ENCODE peak calls at places on chromosomes 4 and X, in ten cellular contexts. E is pancreas; F is CD8-positive, alpha-beta T cell; V is heart right ventricle; U is hepatocyte; J is IMR-90; T is breast epithelium; B is GM23338; G is colonic mucosa; L is transverse colon. A is an unnamed sample.
A peak's percentile ranks its signal among the peaks of the same experiment; 100 is the strongest.

GRCh38 chr4:73434311-73434710 is 1.7 kb upstream of the AFP start:
- DNase-seq in E (no peak), F (no peak), V (no peak), U (no peak), J (peak; percentile 7), T (no peak), B (peak; percentile 65), G (no peak), L (no peak), A (no peak)

GRCh38 chr4:31793907-31794306 is 1073.7 kb downstream of the PCDH7 start:
- DNase-seq in E (no peak), F (no peak), V (no peak), U (no peak), J (no peak), T (no peak), B (peak; percentile 7), G (no peak), L (no peak), A (no peak)

GRCh38 chrX:104324871-104325585 is 70.3 kb upstream of the ESX1 start:
- DNase-seq in E (no peak), F (no peak), V (no peak), U (no peak), J (peak; percentile 42), T (no peak), B (no peak), G (no peak), L (no peak), A (no peak)

GRCh38 chr4:173761938-173762337 is 231.9 kb upstream of the HAND2 start:
- DNase-seq in E (no peak), F (no peak), V (no peak), U (no peak), J (no peak), T (no peak), B (no peak), G (no peak), L (no peak), A (no peak)

GRCh38 chr4:1233641-1234277 is 15.2 kb downstream of the CTBP1 start:
- DNase-seq in E (no peak), F (no peak), V (peak; percentile 30), U (peak; percentile 48), J (peak; percentile 34), T (no peak), B (no peak), G (no peak), L (no peak), A (no peak)

GRCh38 chrX:155632424-155633100 is 19.8 kb upstream of the TMLHE start:
- DNase-seq in E (no peak), F (no peak), V (no peak), U (no peak), J (peak; percentile 16), T (no peak), B (no peak), G (no peak), L (no peak), A (peak; percentile 13)

GRCh38 chr4:81921757-81922159 is 450.1 kb upstream of the RASGEF1B start:
- DNase-seq in E (no peak), F (no peak), V (peak; percentile 11), U (no peak), J (no peak), T (no peak), B (no peak), G (no peak), L (no peak), A (no peak)

GRCh38 chr4:111464251-111465045 is 680.8 kb upstream of the FAM241A start:
- DNase-seq in E (no peak), F (no peak), V (no peak), U (no peak), J (no peak), T (no peak), B (no peak), G (no peak), L (no peak), A (no peak)

GRCh38 chrX:121307441-121307840 is 260.0 kb downstream of the GLUD2 start:
- DNase-seq in E (no peak), F (no peak), V (no peak), U (no peak), J (no peak), T (no peak), B (no peak), G (no peak), L (no peak), A (peak; percentile 50)

GRCh38 chr4:78297075-78297815 is 240.1 kb downstream of the FRAS1 start:
- DNase-seq in E (no peak), F (no peak), V (no peak), U (no peak), J (peak; percentile 15), T (no peak), B (no peak), G (no peak), L (no peak), A (peak; percentile 33)

GRCh38 chrX:106898462-106898861 is 4.7 kb downstream of the RIPPLY1 start:
- DNase-seq in E (no peak), F (no peak), V (no peak), U (peak; percentile 56), J (peak; percentile 53), T (no peak), B (peak; percentile 67), G (no peak), L (no peak), A (peak; percentile 10)

GRCh38 chr4:183686461-183686860 is 27.4 kb downstream of the TRAPPC11 start:
- DNase-seq in E (no peak), F (no peak), V (no peak), U (no peak), J (no peak), T (no peak), B (no peak), G (no peak), L (no peak), A (no peak)
- H3K36me3 ChIP-seq in E (peaks cover 10% of the 10 kb centered on the region), F (peaks cover 32% of the 10 kb centered on the region), V (peaks cover 98% of the 10 kb centered on the region), U (no peaks in the 10 kb centered on the region), J (peaks cover 34% of the 10 kb centered on the region), T (no peaks in the 10 kb centered on the region), B (peaks cover 23% of the 10 kb centered on the region), G (peaks cover 6% of the 10 kb centered on the region), L (no peaks in the 10 kb centered on the region), A (peaks cover 11% of the 10 kb centered on the region)

GRCh38 chr4:101730291-101731117 is 60.0 kb upstream of the BANK1 start:
- DNase-seq in E (peak; percentile 77), F (peak; percentile 42), V (peak; percentile 19), U (peak; percentile 85), J (peak; percentile 70), T (no peak), B (peak; percentile 81), G (peak; percentile 71), L (peak; percentile 69), A (peak; percentile 6)
- TF ChIP-seq CTCF in E (peak; percentile 26), F (peak; percentile 65), V (peak; percentile 80), U (peak; percentile 70), J (peak; percentile 63), T (peak; percentile 52), B (peak; percentile 75), G (peak; percentile 43), L (peak; percentile 66), A (peak; percentile 62)

DNA sequence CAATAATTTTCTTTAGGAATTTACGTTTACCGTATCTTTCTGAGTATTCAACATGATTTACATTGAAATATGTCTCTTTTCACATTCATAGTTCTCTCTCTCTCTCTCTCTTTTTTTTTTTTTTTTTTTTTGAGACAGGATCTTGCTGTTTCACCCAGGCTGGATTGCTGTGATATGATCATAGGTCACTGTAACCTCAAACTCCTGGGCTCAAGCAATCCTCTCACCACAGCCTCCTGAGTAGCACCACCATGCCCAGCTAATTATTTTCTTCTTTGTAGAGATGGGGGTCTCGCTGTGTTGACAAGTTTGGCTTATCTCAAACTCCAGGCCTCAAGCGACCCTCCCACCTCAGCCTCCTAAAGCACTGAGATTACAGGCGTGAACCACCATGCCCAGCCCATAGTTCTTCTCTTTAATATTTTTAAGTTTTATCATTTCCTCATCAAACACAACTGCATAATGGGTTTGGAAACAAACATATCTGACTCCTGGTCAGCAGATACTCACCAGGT is 9.8 kb downstream of the SRP72 start:
- DNase-seq in E (no peak), F (no peak), V (no peak), U (no peak), J (no peak), T (no peak), B (no peak), G (no peak), L (no peak), A (no peak)
- H3K36me3 ChIP-seq in E (peaks cover 38% of the 10 kb centered on the region), F (peaks cover 44% of the 10 kb centered on the region), V (peaks cover 100% of the 10 kb centered on the region), U (no peaks in the 10 kb centered on the region), J (peaks cover 32% of the 10 kb centered on the region), T (peaks cover 15% of the 10 kb centered on the region), B (peaks cover 62% of the 10 kb centered on the region), G (peaks cover 23% of the 10 kb centered on the region), L (no peaks in the 10 kb centered on the region), A (peaks cover 14% of the 10 kb centered on the region)

DNA sequence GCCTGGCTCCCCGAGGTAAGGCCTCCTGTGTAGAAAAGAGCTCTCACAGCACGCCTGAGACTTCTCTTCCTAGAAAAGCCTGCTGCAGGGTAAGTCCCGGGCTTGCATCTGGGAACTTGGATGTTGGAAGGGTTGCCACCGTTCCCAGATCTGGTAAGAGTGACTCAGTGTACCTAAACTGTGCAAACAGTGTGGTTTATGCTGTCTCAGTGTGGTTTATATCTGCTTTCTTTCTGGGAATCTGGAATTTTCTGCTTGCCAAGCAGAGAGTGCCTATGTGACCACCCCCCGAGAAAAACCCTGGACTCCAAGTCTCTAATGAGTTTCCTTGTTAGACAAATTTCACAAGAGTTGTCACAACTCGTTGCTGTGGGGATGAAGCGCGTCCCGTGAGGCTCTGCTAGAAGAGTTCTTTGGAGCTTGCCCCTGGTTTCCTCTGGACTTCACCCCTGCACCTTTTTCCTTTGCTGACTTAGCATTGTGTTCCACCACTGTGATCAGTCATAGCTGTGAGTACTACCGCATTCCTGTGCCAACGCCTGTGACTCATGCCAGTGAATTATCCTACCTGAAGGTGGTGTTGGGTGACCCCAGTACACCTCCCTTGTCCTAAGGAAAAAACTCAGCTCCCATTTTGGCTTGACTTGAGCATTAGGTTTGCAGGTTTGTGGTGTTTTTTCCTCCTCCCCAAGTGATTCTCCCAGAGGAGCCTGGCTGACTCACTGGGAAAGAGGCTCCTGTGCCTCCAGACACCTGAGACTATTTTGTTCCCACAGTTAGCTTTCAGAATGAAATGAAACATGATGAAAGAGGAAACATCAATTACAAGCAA is 14.5 kb downstream of the SLC2A9 start:
- DNase-seq in E (peak; percentile 72), F (no peak), V (no peak), U (peak; percentile 81), J (no peak), T (peak; percentile 66), B (no peak), G (peak; percentile 90), L (peak; percentile 82), A (peak; percentile 43)
- TF ChIP-seq CTCF in E (no peak), F (no peak), V (no peak), U (no peak), J (no peak), T (no peak), B (no peak), G (no peak), L (no peak), A (no peak)

DNA sequence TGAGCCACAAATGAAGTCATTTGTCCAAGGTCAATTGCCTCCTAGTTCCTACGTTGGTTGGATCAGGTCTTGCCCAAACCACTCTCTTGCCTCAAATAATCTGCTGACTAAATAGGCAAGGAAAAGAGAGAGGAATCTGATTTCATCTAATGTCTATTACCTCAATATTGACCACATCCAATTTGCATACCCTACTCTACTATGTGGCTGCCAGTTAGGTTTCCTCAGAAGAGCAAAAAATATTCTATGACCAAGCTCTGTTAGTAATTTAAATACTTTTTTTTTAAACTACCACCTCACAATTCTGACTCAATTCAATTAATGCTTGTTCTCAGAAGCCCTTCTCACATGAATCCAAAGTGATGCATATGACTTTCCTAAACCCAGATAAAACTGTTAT is 98.7 kb downstream of the HUWE1 start:
- DNase-seq in E (no peak), F (no peak), V (no peak), U (no peak), J (no peak), T (no peak), B (no peak), G (no peak), L (no peak), A (no peak)
- H3K36me3 ChIP-seq in E (peaks cover 5% of the 10 kb centered on the region), F (peaks cover 70% of the 10 kb centered on the region), V (peaks cover 100% of the 10 kb centered on the region), U (no peaks in the 10 kb centered on the region), J (peaks cover 32% of the 10 kb centered on the region), T (no peaks in the 10 kb centered on the region), B (peaks cover 78% of the 10 kb centered on the region), G (peaks cover 3% of the 10 kb centered on the region), L (peaks cover 3% of the 10 kb centered on the region), A (peaks cover 22% of the 10 kb centered on the region)

GRCh38 chr4:159256037-159256436 is 153.2 kb downstream of the RAPGEF2 start:
- DNase-seq in E (no peak), F (no peak), V (no peak), U (no peak), J (no peak), T (no peak), B (peak; percentile 24), G (no peak), L (no peak), A (no peak)
- TF ChIP-seq CTCF in E (no peak), F (no peak), V (no peak), U (no peak), J (no peak), T (no peak), B (peak; percentile 40), G (no peak), L (no peak), A (no peak)